ENCODE peak calls at places on chromosome 1, in six cellular contexts. K is pancreas; H is effector CD4-positive, alpha-beta T cell; S is mesenchymal stem cell; O is lower leg skin; F is MV-4-11. C is an unnamed sample.

GRCh38 chr1:204721378-204722041 is 36.0 kb upstream of the LRRN2 start:
- DNase-seq in H (no peak), O (peak; percentile 31), F (no peak), S (no peak), K (no peak), C (no peak)

GRCh38 chr1:236489710-236490377 is 33.9 kb upstream of the LGALS8 start:
- DNase-seq in O (no peak), K (peak; percentile 65), H (no peak), S (peak; percentile 52), F (peak; percentile 24), C (no peak)

GRCh38 chr1:223775054-223775453 is 62.7 kb downstream of the CAPN2 start:
- DNase-seq in O (no peak), F (no peak), K (no peak), S (peak; percentile 40), H (no peak), C (no peak)

GRCh38 chr1:19009882-19010321 is 53.4 kb upstream of the IFFO2 start:
- DNase-seq in S (peak; percentile 74), F (no peak), O (peak; percentile 83), H (no peak), K (peak; percentile 56), C (peak; percentile 78)

GRCh38 chr1:56146449-56146848 is 432.9 kb downstream of the PLPP3 start:
- DNase-seq in S (peak; percentile 34), O (no peak), K (no peak), F (no peak), H (no peak), C (no peak)

GRCh38 chr1:200337410-200337809 is 72.4 kb downstream of the ZNF281 start:
- DNase-seq in K (no peak), S (no peak), F (no peak), O (no peak), H (no peak), C (no peak)

GRCh38 chr1:17372955-17373354 is 959 bp downstream of the PADI6 start:
- DNase-seq in S (no peak), K (no peak), H (no peak), F (no peak), O (no peak), C (no peak)

GRCh38 chr1:27659497-27660299 is 12.3 kb downstream of the IFI6 start:
- DNase-seq in F (peak; percentile 80), H (peak; percentile 78), K (peak; percentile 88), O (peak; percentile 99), S (peak; percentile 88), C (no peak)

GRCh38 chr1:114671011-114671938 is 1.4 kb upstream of the DENND2C start:
- DNase-seq in F (peak; percentile 9), S (peak; percentile 12), K (peak; percentile 9), H (no peak), O (no peak), C (no peak)